ENCODE peak calls at places on chromosomes 3 and 15, in five cellular contexts. One of them, this sample, is unnamed.

GRCh38 chr3:149393355-149394165 is 16.1 kb upstream of the TM4SF1 start:
- DNase-seq in right atrium auricular region: peak
- DNase-seq in B cell: no peak
- DNase-seq in GM12865: peak
- DNase-seq in mammary epithelial cell: peak
- DNase-seq in this sample: peak

GRCh38 chr3:187139126-187139894 is at the start of gene RPL39L:
- DNase-seq in GM12865: peak
- DNase-seq in B cell: peak
- DNase-seq in right atrium auricular region: peak
- DNase-seq in mammary epithelial cell: peak
- DNase-seq in this sample: peak

GRCh38 chr3:161913786-161914389 is 417.3 kb downstream of the OTOL1 start:
- DNase-seq in GM12865: no peak
- DNase-seq in mammary epithelial cell: peak
- DNase-seq in right atrium auricular region: no peak
- DNase-seq in B cell: no peak
- DNase-seq in this sample: no peak

GRCh38 chr3:46700772-46701171 is 420 bp upstream of the TMIE start:
- DNase-seq in GM12865: no peak
- DNase-seq in B cell: no peak
- DNase-seq in mammary epithelial cell: no peak
- DNase-seq in right atrium auricular region: no peak
- DNase-seq in this sample: no peak

GRCh38 chr3:143820466-143821221 is 27.6 kb downstream of the SLC9A9 start:
- DNase-seq in GM12865: no peak
- DNase-seq in mammary epithelial cell: no peak
- DNase-seq in right atrium auricular region: no peak
- DNase-seq in B cell: no peak
- DNase-seq in this sample: no peak

GRCh38 chr3:45864760-45865567 is 21.4 kb upstream of the CCR9 start:
- DNase-seq in GM12865: peak
- DNase-seq in mammary epithelial cell: no peak
- DNase-seq in B cell: no peak
- DNase-seq in right atrium auricular region: no peak
- DNase-seq in this sample: no peak

GRCh38 chr15:62578548-62578947 is 413.5 kb upstream of the C2CD4B start:
- DNase-seq in GM12865: no peak
- DNase-seq in mammary epithelial cell: no peak
- DNase-seq in B cell: no peak
- DNase-seq in right atrium auricular region: no peak
- DNase-seq in this sample: no peak

GRCh38 chr15:63146684-63147083 is 10.6 kb downstream of the RPS27L start:
- DNase-seq in B cell: no peak
- DNase-seq in GM12865: no peak
- DNase-seq in mammary epithelial cell: no peak
- DNase-seq in right atrium auricular region: no peak
- DNase-seq in this sample: no peak

GRCh38 chr3:87318609-87319008 is 42.2 kb upstream of the POU1F1 start:
- DNase-seq in B cell: no peak
- DNase-seq in GM12865: no peak
- DNase-seq in right atrium auricular region: no peak
- DNase-seq in mammary epithelial cell: peak
- DNase-seq in this sample: no peak

GRCh38 chr3:74630602-74631001 is 16.1 kb upstream of the CNTN3 start:
- DNase-seq in GM12865: no peak
- DNase-seq in mammary epithelial cell: peak
- DNase-seq in right atrium auricular region: no peak
- DNase-seq in B cell: no peak
- DNase-seq in this sample: no peak

GRCh38 chr15:81000144-81000625 is 538 bp upstream of the TLNRD1 start:
- DNase-seq in right atrium auricular region: no peak
- DNase-seq in B cell: no peak
- DNase-seq in GM12865: peak
- DNase-seq in mammary epithelial cell: no peak
- DNase-seq in this sample: no peak

GRCh38 chr3:195711813-195712534 is 8.8 kb upstream of the MUC20 start:
- DNase-seq in GM12865: no peak
- DNase-seq in right atrium auricular region: no peak
- DNase-seq in B cell: no peak
- DNase-seq in mammary epithelial cell: no peak
- DNase-seq in this sample: no peak

GRCh38 chr3:132435911-132436425 is 18.7 kb downstream of the DNAJC13 start:
- DNase-seq in mammary epithelial cell: no peak
- DNase-seq in B cell: no peak
- DNase-seq in right atrium auricular region: no peak
- DNase-seq in GM12865: no peak
- DNase-seq in this sample: no peak

GRCh38 chr3:160448845-160449659 is 534 bp downstream of the TRIM59 start:
- DNase-seq in right atrium auricular region: no peak
- DNase-seq in GM12865: peak
- DNase-seq in mammary epithelial cell: no peak
- DNase-seq in B cell: peak
- DNase-seq in this sample: no peak

GRCh38 chr3:132629928-132630327 is 29.7 kb downstream of the ACAD11 start:
- DNase-seq in mammary epithelial cell: peak
- DNase-seq in GM12865: no peak
- DNase-seq in B cell: no peak
- DNase-seq in right atrium auricular region: no peak
- DNase-seq in this sample: no peak

GRCh38 chr3:47342812-47343211 is 38.0 kb upstream of the PTPN23 start:
- DNase-seq in GM12865: no peak
- DNase-seq in right atrium auricular region: no peak
- DNase-seq in B cell: no peak
- DNase-seq in mammary epithelial cell: no peak
- DNase-seq in this sample: no peak

GRCh38 chr3:38171622-38172021 is 6.3 kb downstream of the OXSR1 start:
- DNase-seq in right atrium auricular region: no peak
- DNase-seq in mammary epithelial cell: no peak
- DNase-seq in GM12865: no peak
- DNase-seq in B cell: no peak
- DNase-seq in this sample: no peak

GRCh38 chr3:174949523-174949922 is 90.4 kb downstream of the NAALADL2 start:
- DNase-seq in right atrium auricular region: no peak
- DNase-seq in GM12865: no peak
- DNase-seq in B cell: no peak
- DNase-seq in mammary epithelial cell: peak
- DNase-seq in this sample: no peak

GRCh38 chr3:172649987-172650386 is 60.9 kb downstream of the NCEH1 start:
- DNase-seq in mammary epithelial cell: no peak
- DNase-seq in GM12865: no peak
- DNase-seq in B cell: no peak
- DNase-seq in right atrium auricular region: no peak
- DNase-seq in this sample: no peak

GRCh38 chr3:81684739-81685395 is 76.6 kb downstream of the GBE1 start:
- DNase-seq in GM12865: no peak
- DNase-seq in B cell: no peak
- DNase-seq in mammary epithelial cell: no peak
- DNase-seq in right atrium auricular region: no peak
- DNase-seq in this sample: no peak

GRCh38 chr15:77659350-77660321 is 26.9 kb upstream of the LINGO1 start:
- DNase-seq in right atrium auricular region: no peak
- DNase-seq in GM12865: peak
- DNase-seq in B cell: no peak
- DNase-seq in mammary epithelial cell: peak
- DNase-seq in this sample: peak

GRCh38 chr15:82875411-82876003 is 66.1 kb downstream of the WHAMM start:
- DNase-seq in B cell: no peak
- DNase-seq in mammary epithelial cell: peak
- DNase-seq in right atrium auricular region: no peak
- DNase-seq in GM12865: no peak
- DNase-seq in this sample: no peak

GRCh38 chr3:183490653-183491052 is 62.2 kb upstream of the MCF2L2 start:
- DNase-seq in right atrium auricular region: no peak
- DNase-seq in B cell: no peak
- DNase-seq in GM12865: no peak
- DNase-seq in mammary epithelial cell: peak
- DNase-seq in this sample: no peak

GRCh38 chr3:187750041-187750512 is 4.8 kb upstream of the BCL6 start:
- DNase-seq in mammary epithelial cell: peak
- DNase-seq in right atrium auricular region: no peak
- DNase-seq in GM12865: peak
- DNase-seq in B cell: no peak
- DNase-seq in this sample: no peak

GRCh38 chr15:78431955-78432354 is 6.1 kb upstream of the IREB2 start:
- DNase-seq in GM12865: no peak
- DNase-seq in mammary epithelial cell: no peak
- DNase-seq in B cell: no peak
- DNase-seq in right atrium auricular region: no peak
- DNase-seq in this sample: no peak

GRCh38 chr3:197749601-197750395 is at the start of gene FYTTD1:
- DNase-seq in GM12865: peak
- DNase-seq in B cell: peak
- DNase-seq in right atrium auricular region: peak
- DNase-seq in mammary epithelial cell: peak
- DNase-seq in this sample: peak
- TF ChIP-seq CTCF in GM12865: peak
- TF ChIP-seq CTCF in B cell: peak
- TF ChIP-seq CTCF in right atrium auricular region: peak
- TF ChIP-seq CTCF in mammary epithelial cell: peak
- TF ChIP-seq CTCF in this sample: peak

GRCh38 chr3:57559526-57559925 is 3.5 kb downstream of the PDE12 start:
- DNase-seq in right atrium auricular region: no peak
- DNase-seq in mammary epithelial cell: no peak
- DNase-seq in GM12865: no peak
- DNase-seq in B cell: no peak
- DNase-seq in this sample: no peak
- TF ChIP-seq CTCF in right atrium auricular region: no peak
- TF ChIP-seq CTCF in mammary epithelial cell: no peak
- TF ChIP-seq CTCF in GM12865: no peak
- TF ChIP-seq CTCF in B cell: no peak
- TF ChIP-seq CTCF in this sample: no peak

GRCh38 chr15:49225572-49226281 is 55.7 kb downstream of the GALK2 start:
- DNase-seq in GM12865: no peak
- DNase-seq in right atrium auricular region: no peak
- DNase-seq in mammary epithelial cell: peak
- DNase-seq in B cell: no peak
- DNase-seq in this sample: no peak
- TF ChIP-seq CTCF in GM12865: no peak
- TF ChIP-seq CTCF in right atrium auricular region: no peak
- TF ChIP-seq CTCF in mammary epithelial cell: peak
- TF ChIP-seq CTCF in B cell: no peak
- TF ChIP-seq CTCF in this sample: no peak

GRCh38 chr3:26712211-26713026 is 89.8 kb downstream of the LRRC3B start:
- DNase-seq in GM12865: peak
- DNase-seq in B cell: no peak
- DNase-seq in right atrium auricular region: no peak
- DNase-seq in mammary epithelial cell: peak
- DNase-seq in this sample: no peak
- TF ChIP-seq CTCF in GM12865: peak
- TF ChIP-seq CTCF in B cell: peak
- TF ChIP-seq CTCF in right atrium auricular region: peak
- TF ChIP-seq CTCF in mammary epithelial cell: peak
- TF ChIP-seq CTCF in this sample: no peak

GRCh38 chr3:4745240-4745620 is 234.0 kb upstream of the BHLHE40 start:
- DNase-seq in right atrium auricular region: no peak
- DNase-seq in GM12865: no peak
- DNase-seq in mammary epithelial cell: no peak
- DNase-seq in B cell: no peak
- DNase-seq in this sample: no peak

GRCh38 chr3:4746241-4746958 is 232.8 kb upstream of the BHLHE40 start:
- DNase-seq in right atrium auricular region: no peak
- DNase-seq in GM12865: no peak
- DNase-seq in B cell: no peak
- DNase-seq in mammary epithelial cell: no peak
- DNase-seq in this sample: no peak

GRCh38 chr3:4742359-4742758 is 236.9 kb upstream of the BHLHE40 start:
- DNase-seq in B cell: no peak
- DNase-seq in mammary epithelial cell: no peak
- DNase-seq in GM12865: no peak
- DNase-seq in right atrium auricular region: no peak
- DNase-seq in this sample: no peak

GRCh38 chr3:4743371-4743770 is 235.9 kb upstream of the BHLHE40 start:
- DNase-seq in GM12865: no peak
- DNase-seq in right atrium auricular region: no peak
- DNase-seq in mammary epithelial cell: no peak
- DNase-seq in B cell: no peak
- DNase-seq in this sample: no peak

GRCh38 chr3:4744405-4745239 is 234.6 kb upstream of the BHLHE40 start:
- DNase-seq in B cell: no peak
- DNase-seq in mammary epithelial cell: no peak
- DNase-seq in GM12865: no peak
- DNase-seq in right atrium auricular region: no peak
- DNase-seq in this sample: no peak
- TF ChIP-seq CTCF in B cell: no peak
- TF ChIP-seq CTCF in mammary epithelial cell: no peak
- TF ChIP-seq CTCF in GM12865: no peak
- TF ChIP-seq CTCF in right atrium auricular region: no peak
- TF ChIP-seq CTCF in this sample: no peak

This sample was measured in omental fat pad.